ENCODE peak calls at places on chromosomes 12 and 14, in four cellular contexts. Y, Q, U and I are unnamed samples.

GRCh38 chr14:88340357-88340756 is 17.3 kb upstream of the KCNK10 start:
- DNase-seq in Q (no peak), U (no peak), Y (no peak), I (no peak)

GRCh38 chr14:90419200-90419599 is 22.4 kb downstream of the CALM1 start:
- DNase-seq in U (no peak), Q (no peak), Y (peak), I (no peak)

GRCh38 chr14:68951051-68951797 is 27.9 kb downstream of the ACTN1 start:
- DNase-seq in Q (no peak), U (peak), Y (peak), I (no peak)

GRCh38 chr12:107328442-107329133 is 235.2 kb upstream of the CRY1 start:
- DNase-seq in U (peak), Y (no peak), Q (no peak), I (peak)

GRCh38 chr12:109875572-109876131 is 4.7 kb downstream of the GLTP start:
- DNase-seq in U (no peak), Y (no peak), Q (peak), I (no peak)

GRCh38 chr12:127381043-127381668 is 885.8 kb upstream of the TMEM132C start:
- DNase-seq in Q (peak), Y (no peak), U (peak), I (peak)

GRCh38 chr12:31620311-31620710 is 29.4 kb upstream of the DENND5B start:
- DNase-seq in Q (no peak), U (no peak), Y (no peak), I (no peak)

GRCh38 chr14:79281244-79282199 is 929.8 kb downstream of the DIO2 start:
- DNase-seq in Q (no peak), U (no peak), Y (no peak), I (no peak)

GRCh38 chr12:29818925-29819324 is 35.2 kb upstream of the TMTC1 start:
- DNase-seq in Q (no peak), U (no peak), Y (no peak), I (no peak)

GRCh38 chr12:41507286-41507685 is 319.2 kb downstream of the PDZRN4 start:
- DNase-seq in U (no peak), Q (no peak), Y (no peak), I (no peak)

GRCh38 chr12:110035534-110036104 is 12.7 kb downstream of the C12orf76 start:
- DNase-seq in Q (no peak), U (no peak), Y (no peak), I (no peak)

GRCh38 chr14:23306412-23307145 is at the start of gene BCL2L2:
- DNase-seq in U (peak), Q (peak), Y (peak), I (peak)

GRCh38 chr12:31023271-31023724 is 50.4 kb upstream of the DDX11 start:
- DNase-seq in Q (no peak), U (no peak), Y (peak), I (no peak)

GRCh38 chr12:130013771-130014484 is 110.1 kb upstream of the TMEM132D start:
- DNase-seq in Y (no peak), Q (peak), U (peak), I (peak)

GRCh38 chr12:19185262-19185929 is 55.9 kb downstream of the PLEKHA5 start:
- DNase-seq in Q (no peak), U (no peak), Y (no peak), I (no peak)

GRCh38 chr12:19186722-19187661 is 57.5 kb downstream of the PLEKHA5 start:
- DNase-seq in U (peak), Q (peak), Y (no peak), I (no peak)

GRCh38 chr12:19181666-19182426 is 52.3 kb downstream of the PLEKHA5 start:
- DNase-seq in Y (no peak), Q (no peak), U (peak), I (no peak)

GRCh38 chr12:19179986-19180385 is 50.5 kb downstream of the PLEKHA5 start:
- DNase-seq in Q (no peak), Y (no peak), U (no peak), I (no peak)

DNA sequence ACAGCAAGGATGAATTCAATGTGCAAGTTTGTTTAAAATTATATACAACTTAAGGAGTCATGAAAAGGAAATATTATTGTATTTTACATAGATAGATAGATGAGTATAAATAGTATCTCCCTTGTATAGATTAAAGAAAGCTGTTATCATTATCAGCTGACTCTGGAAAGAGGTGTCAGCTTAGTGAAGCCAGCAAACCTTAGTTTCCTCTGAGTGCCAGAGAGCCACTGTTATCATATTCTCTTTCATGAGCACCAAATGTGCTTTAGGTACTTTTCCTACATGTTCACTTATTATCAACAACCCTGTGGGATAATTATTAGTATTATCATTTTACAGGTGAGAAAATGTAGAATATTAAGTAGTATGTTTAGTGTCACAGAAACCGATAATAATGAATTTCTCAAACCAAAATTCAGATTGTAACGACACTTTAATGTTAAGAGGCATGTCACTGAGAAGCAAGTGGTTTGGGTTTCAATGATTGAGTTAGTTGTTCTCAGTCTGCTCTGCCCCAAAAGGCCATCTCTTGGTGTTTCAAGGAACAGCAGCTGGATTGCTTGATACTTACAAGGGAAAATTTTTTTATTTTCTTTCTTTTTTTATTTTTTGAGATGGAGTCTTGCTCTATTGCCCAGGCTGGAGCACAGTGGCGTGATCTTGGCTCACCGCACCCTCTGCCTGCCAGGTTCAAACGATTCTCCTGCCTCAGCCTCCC is 53.7 kb downstream of the PLEKHA5 start:
- DNase-seq in Y (no peak), U (peak), Q (no peak), I (no peak)
- TF ChIP-seq CTCF in Y (no peak), U (peak), Q (no peak), I (no peak)

GRCh38 chr12:111335811-111336210 is 33.1 kb downstream of the PHETA1 start:
- DNase-seq in U (no peak), Y (no peak), Q (no peak), I (no peak)

GRCh38 chr12:111334393-111334915 is 34.4 kb downstream of the PHETA1 start:
- DNase-seq in U (no peak), Y (no peak), Q (no peak), I (no peak)

GRCh38 chr12:111327474-111327873 is 41.4 kb downstream of the PHETA1 start:
- DNase-seq in Q (no peak), Y (no peak), U (no peak), I (no peak)

GRCh38 chr12:111328138-111328537 is 40.8 kb downstream of the PHETA1 start:
- DNase-seq in U (no peak), Q (no peak), Y (no peak), I (no peak)

DNA sequence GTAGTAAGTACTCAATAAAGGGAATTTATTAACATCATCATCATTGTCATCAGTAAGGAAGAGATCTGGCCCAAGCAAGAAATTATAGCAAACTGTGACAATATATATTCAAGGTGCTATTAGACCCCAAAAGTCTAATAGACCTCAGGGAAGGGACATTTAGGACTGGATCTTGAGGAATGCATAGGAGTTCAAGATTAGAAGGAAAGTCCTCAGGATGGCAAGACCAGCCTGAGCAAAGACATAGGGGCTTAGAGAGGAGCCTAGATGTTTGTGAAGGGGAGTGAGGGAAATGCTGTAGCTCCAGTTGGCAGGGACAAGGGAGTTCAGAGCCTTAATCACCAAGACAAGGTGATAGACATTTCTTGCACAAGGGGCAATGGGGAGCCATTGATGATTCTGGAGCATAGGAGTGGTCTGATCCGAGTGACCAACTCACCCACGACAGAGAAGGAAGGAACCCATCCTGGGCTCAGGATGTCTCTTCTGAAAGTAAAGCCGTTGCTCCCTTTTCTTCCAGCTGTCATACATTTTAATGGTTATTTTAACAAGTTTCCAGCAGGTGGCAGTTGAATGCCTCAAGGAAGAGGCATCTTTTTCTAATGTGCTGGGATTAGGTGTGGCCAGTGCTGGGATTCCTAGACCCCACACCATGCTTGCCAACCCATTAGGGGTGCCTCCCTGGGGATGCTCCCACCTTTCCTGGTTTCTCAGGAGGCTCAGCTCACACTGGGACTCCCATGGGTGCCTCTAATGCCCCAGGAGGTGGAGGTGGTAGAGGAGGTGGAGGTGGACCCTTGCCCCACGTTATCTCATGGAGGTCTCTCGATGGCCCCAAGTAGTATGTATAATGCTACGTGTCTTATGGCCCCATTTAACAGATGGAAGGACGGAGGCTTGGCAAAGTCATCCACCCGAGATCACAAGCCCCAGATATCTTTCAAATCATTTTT is 37.8 kb downstream of the PHETA1 start:
- DNase-seq in U (peak), Q (peak), Y (no peak), I (no peak)
- TF ChIP-seq CTCF in U (peak), Q (no peak), Y (no peak), I (no peak)

GRCh38 chr12:94329366-94329765 is 130.3 kb downstream of the CEP83 start:
- DNase-seq in Q (no peak), U (no peak), Y (no peak), I (no peak)
- TF ChIP-seq CTCF in Q (peak), U (no peak), Y (no peak), I (no peak)

GRCh38 chr14:55749946-55750345 is 169.9 kb downstream of the KTN1 start:
- DNase-seq in U (no peak), Q (no peak), Y (peak), I (no peak)
- TF ChIP-seq CTCF in U (no peak), Q (no peak), Y (no peak), I (no peak)

GRCh38 chr14:31300296-31300695 is 92.7 kb upstream of the HECTD1 start:
- DNase-seq in Q (no peak), Y (no peak), U (no peak), I (no peak)
- TF ChIP-seq CTCF in Q (no peak), Y (no peak), U (no peak), I (no peak)

GRCh38 chr12:26156201-26156871 is 31.5 kb upstream of the BHLHE41 start:
- DNase-seq in Q (peak), Y (no peak), U (peak), I (no peak)
- TF ChIP-seq CTCF in Q (no peak), Y (no peak), U (no peak), I (no peak)